ENCODE peak calls at places on chromosomes 6 and 20, in six cellular contexts. A is HepG2, T is HL-60, P is transverse colon, L is prostate gland, U is upper lobe of left lung. M is an unnamed sample.

GRCh38 chr6:7086488-7086887 is 21.3 kb upstream of the RREB1 start:
- DNase-seq in A (no peak), T (peak; percentile 71), P (peak; percentile 50), L (no peak), U (peak; percentile 47), M (no peak)

GRCh38 chr20:14700641-14700965 is 363.2 kb upstream of the FLRT3 start:
- DNase-seq in A (no peak), T (no peak), P (peak; percentile 14), L (no peak), U (no peak), M (no peak)

GRCh38 chr6:161169060-161169459 is 104.8 kb downstream of the AGPAT4 start:
- DNase-seq in A (no peak), T (no peak), P (no peak), L (no peak), U (no peak), M (no peak)

GRCh38 chr20:52425253-52425652 is 233.7 kb upstream of the ZFP64 start:
- DNase-seq in A (no peak), T (peak; percentile 33), P (no peak), L (no peak), U (no peak), M (no peak)

GRCh38 chr6:52554684-52555280 is 22.1 kb downstream of the TRAM2 start:
- DNase-seq in A (no peak), T (no peak), P (no peak), L (no peak), U (no peak), M (no peak)

GRCh38 chr6:129844118-129844891 is 16.8 kb downstream of the TMEM244 start:
- DNase-seq in A (no peak), T (no peak), P (no peak), L (no peak), U (no peak), M (no peak)

GRCh38 chr6:40717411-40718057 is 130.4 kb upstream of the LRFN2 start:
- DNase-seq in A (no peak), T (no peak), P (no peak), L (no peak), U (no peak), M (no peak)

GRCh38 chr6:164826831-164827468 is 482.5 kb downstream of the C6orf118 start:
- DNase-seq in A (no peak), T (no peak), P (no peak), L (no peak), U (no peak), M (no peak)

GRCh38 chr20:63698739-63699465 is 2.5 kb downstream of the TNFRSF6B start:
- DNase-seq in A (no peak), T (no peak), P (peak; percentile 35), L (no peak), U (peak; percentile 19), M (peak; percentile 53)

GRCh38 chr6:5517781-5518180 is 256.5 kb downstream of the FARS2 start:
- DNase-seq in A (no peak), T (no peak), P (no peak), L (no peak), U (no peak), M (no peak)

GRCh38 chr20:61117725-61118124 is 134.3 kb upstream of the CDH4 start:
- DNase-seq in A (no peak), T (no peak), P (no peak), L (no peak), U (no peak), M (no peak)

GRCh38 chr6:148154648-148155047 is 188.0 kb upstream of the SASH1 start:
- DNase-seq in A (no peak), T (no peak), P (no peak), L (no peak), U (no peak), M (no peak)

GRCh38 chr6:170095273-170095976 is 195.5 kb downstream of the DLL1 start:
- DNase-seq in A (no peak), T (no peak), P (no peak), L (no peak), U (peak; percentile 18), M (no peak)

GRCh38 chr6:52162940-52163908 is 23.0 kb upstream of the IL17A start:
- DNase-seq in A (peak; percentile 53), T (peak; percentile 12), P (no peak), L (no peak), U (no peak), M (no peak)

GRCh38 chr6:166308769-166309589 is 787 bp upstream of the PRR18 start:
- DNase-seq in A (peak; percentile 36), T (no peak), P (no peak), L (no peak), U (no peak), M (peak; percentile 67)

GRCh38 chr6:43077981-43078411 is 1.9 kb downstream of the PTK7 start:
- DNase-seq in A (no peak), T (no peak), P (no peak), L (no peak), U (no peak), M (no peak)

GRCh38 chr6:1024587-1024986 is 287.3 kb upstream of the FOXQ1 start:
- DNase-seq in A (peak; percentile 52), T (no peak), P (peak; percentile 17), L (peak; percentile 84), U (no peak), M (peak; percentile 18)

GRCh38 chr20:64233725-64234124 is 21.8 kb upstream of the PCMTD2 start:
- DNase-seq in A (no peak), T (no peak), P (no peak), L (no peak), U (no peak), M (no peak)

GRCh38 chr6:403659-404655 is 12.4 kb downstream of the IRF4 start:
- DNase-seq in A (no peak), T (no peak), P (peak; percentile 55), L (no peak), U (no peak), M (no peak)

GRCh38 chr6:149265945-149266344 is 51.6 kb upstream of the TAB2 start:
- DNase-seq in A (no peak), T (no peak), P (no peak), L (no peak), U (no peak), M (no peak)

GRCh38 chr6:75643173-75643572 is 41.5 kb downstream of the SENP6 start:
- DNase-seq in A (no peak), T (no peak), P (no peak), L (no peak), U (no peak), M (no peak)

GRCh38 chr6:14456941-14457340 is 339.4 kb downstream of the CD83 start:
- DNase-seq in A (no peak), T (no peak), P (no peak), L (no peak), U (no peak), M (no peak)

GRCh38 chr6:67458265-67458664 is 1176.8 kb upstream of the ADGRB3 start:
- DNase-seq in A (no peak), T (no peak), P (no peak), L (no peak), U (no peak), M (no peak)

GRCh38 chr6:87706187-87706966 is 4.3 kb upstream of the AKIRIN2 start:
- DNase-seq in A (no peak), T (no peak), P (no peak), L (no peak), U (no peak), M (no peak)

GRCh38 chr20:62815066-62815991 is 1.5 kb upstream of the COL9A3 start:
- DNase-seq in A (peak; percentile 92), T (no peak), P (no peak), L (no peak), U (no peak), M (no peak)

GRCh38 chr6:111692327-111693164 is 86.9 kb upstream of the TRAF3IP2 start:
- DNase-seq in A (peak; percentile 69), T (no peak), P (peak; percentile 59), L (peak; percentile 35), U (no peak), M (no peak)

DNA sequence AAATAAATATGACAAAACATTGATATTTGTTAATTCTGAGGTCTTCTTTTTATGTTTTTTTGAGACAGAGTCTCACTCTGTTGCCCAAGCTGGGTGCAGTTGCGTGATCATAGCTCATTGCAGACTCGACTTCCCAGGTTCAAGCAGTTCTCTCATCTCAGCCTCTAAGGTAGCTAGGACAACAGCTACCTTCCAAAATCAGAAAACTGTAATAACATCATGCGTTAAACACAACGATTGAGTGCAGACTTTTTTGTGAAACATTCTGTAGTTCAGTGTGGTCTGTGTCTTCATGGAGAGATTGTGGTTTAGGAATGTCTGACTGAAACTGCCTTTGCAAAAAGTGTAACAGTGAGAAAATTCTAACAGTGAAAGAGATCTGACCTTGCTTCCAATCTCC is 16.1 kb upstream of the DOK5 start:
- DNase-seq in A (no peak), T (no peak), P (no peak), L (no peak), U (no peak), M (no peak)
- TF ChIP-seq POLR2AphosphoS5 in A (no peak), T (no peak), P (no peak), L (no peak), U (no peak), M (no peak)

GRCh38 chr6:107080036-107080435 is 35.3 kb downstream of the BEND3 start:
- DNase-seq in A (peak; percentile 17), T (peak; percentile 17), P (no peak), L (no peak), U (no peak), M (no peak)
- TF ChIP-seq CTCF in A (peak; percentile 40), T (no peak), P (no peak), L (no peak), U (no peak), M (no peak)

GRCh38 chr6:123658848-123659247 is 22.1 kb upstream of the TRDN start:
- DNase-seq in A (no peak), T (no peak), P (no peak), L (no peak), U (no peak), M (no peak)

GRCh38 chr6:123659960-123660748 is 23.4 kb upstream of the TRDN start:
- DNase-seq in A (no peak), T (no peak), P (no peak), L (no peak), U (no peak), M (no peak)

GRCh38 chr6:123661105-123661891 is 24.5 kb upstream of the TRDN start:
- DNase-seq in A (no peak), T (no peak), P (no peak), L (no peak), U (no peak), M (no peak)

DNA sequence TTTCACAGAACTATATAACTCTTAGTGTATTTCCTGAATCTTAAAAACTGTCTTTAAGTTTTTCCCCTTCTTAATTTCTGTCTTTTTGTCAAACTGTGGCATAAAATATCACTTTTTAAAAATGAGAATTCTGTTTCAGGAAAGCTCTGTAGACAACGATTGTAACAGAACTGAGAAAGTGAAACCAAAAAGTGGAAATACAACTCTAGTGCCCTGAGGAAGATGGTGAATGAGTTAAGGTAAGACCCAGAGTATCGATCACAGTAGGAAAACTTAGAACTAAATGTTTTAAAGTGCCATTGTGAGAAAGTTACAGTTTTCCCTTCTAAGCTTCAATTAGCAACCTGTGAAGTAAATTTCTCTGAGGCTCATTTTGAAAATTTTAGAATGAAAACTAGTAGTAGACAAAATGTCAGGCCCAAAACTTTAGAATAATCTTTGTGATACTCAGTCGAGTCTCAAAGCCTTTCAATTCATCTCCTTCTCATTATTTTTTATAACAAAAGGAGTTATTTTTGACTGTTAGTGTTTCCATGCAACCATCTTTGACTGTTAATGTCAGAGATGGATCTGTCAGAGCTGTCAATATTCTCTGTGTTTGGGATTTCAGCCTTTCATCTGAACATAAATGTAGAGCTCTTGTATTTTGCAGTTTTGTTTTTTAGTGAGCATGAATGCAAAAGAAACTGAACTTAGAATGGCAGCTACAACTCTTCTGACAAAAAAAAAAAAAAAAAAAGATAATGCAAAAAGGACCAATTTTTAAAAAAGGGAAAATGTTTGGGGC is 19.0 kb upstream of the TRDN start:
- DNase-seq in A (no peak), T (no peak), P (no peak), L (no peak), U (no peak), M (no peak)
- H3K27ac ChIP-seq in A (no peak overlapping the region), T (no peak overlapping the region), P (no peak overlapping the region), L (no peak overlapping the region), U (no peak overlapping the region), M (peak overlapping the region; percentile 16)

GRCh38 chr6:33161354-33162320 is 30.6 kb downstream of the COL11A2 start:
- DNase-seq in A (peak; percentile 23), T (peak; percentile 71), P (peak; percentile 85), L (peak; percentile 46), U (peak; percentile 88), M (peak; percentile 78)
- TF ChIP-seq POLR2AphosphoS5 in A (no peak), T (peak; percentile 28), P (no peak), L (peak; percentile 13), U (no peak), M (peak; percentile 15)

M was measured in breast epithelium.